ENCODE peak calls at places on chromosomes 1 and 21, in ten cellular contexts. K is amygdala; J is stimulated activated CD8-positive, alpha-beta memory T cell treated with anti-CD3 and anti-CD28 coated beads, Interleukin-7, amount 100 ng/mL, for 4 hours; X is stomach; P is T-helper 2 cell; E is CD4-positive, alpha-beta memory T cell; M is cerebellum; Z is astrocyte of the hippocampus; N is occipital lobe; D is ELR. B is an unnamed sample.

GRCh38 chr21:43787180-43787533 is 2.2 kb upstream of the RRP1 start:
- DNase-seq in X (no peak), N (no peak), Z (no peak), E (no peak), J (no peak), D (no peak), K (no peak), P (no peak), M (no peak), B (no peak)

GRCh38 chr21:41374867-41375533 is 13.2 kb downstream of the MX2 start:
- DNase-seq in J (no peak), P (no peak), M (no peak), X (no peak), Z (peak), E (no peak), D (no peak), N (no peak), K (no peak), B (no peak)

GRCh38 chr1:14894811-14895524 is 258.6 kb upstream of the TMEM51 start:
- DNase-seq in M (no peak), K (peak), X (peak), Z (peak), E (no peak), D (peak), N (peak), P (no peak), J (no peak), B (no peak)

GRCh38 chr1:61078611-61079010 is 3.8 kb upstream of the NFIA start:
- DNase-seq in K (no peak), D (no peak), X (no peak), E (no peak), J (no peak), M (no peak), P (no peak), Z (no peak), N (no peak), B (no peak)

GRCh38 chr1:14140800-14141526 is 441.0 kb downstream of the PRDM2 start:
- DNase-seq in M (peak), X (no peak), E (no peak), J (no peak), N (peak), D (no peak), P (no peak), Z (peak), K (peak), B (peak)

GRCh38 chr1:201022824-201023516 is 544 bp downstream of the KIF21B start:
- DNase-seq in D (peak), X (no peak), M (no peak), J (no peak), K (no peak), E (peak), Z (no peak), N (peak), P (no peak), B (no peak)

GRCh38 chr1:58398714-58399113 is 147.8 kb downstream of the OMA1 start:
- DNase-seq in K (no peak), J (no peak), E (no peak), P (no peak), M (no peak), N (no peak), X (no peak), D (no peak), Z (no peak), B (no peak)

GRCh38 chr1:46211051-46211450 is 7.9 kb downstream of the LURAP1 start:
- DNase-seq in D (no peak), P (no peak), Z (no peak), J (no peak), X (no peak), M (no peak), E (no peak), K (no peak), N (no peak), B (no peak)

GRCh38 chr1:25658791-25659431 is 42.3 kb downstream of the MAN1C1 start:
- DNase-seq in J (no peak), P (no peak), D (no peak), K (no peak), N (no peak), X (peak), M (peak), E (no peak), Z (no peak), B (no peak)

GRCh38 chr1:36034692-36035091 is 49.2 kb upstream of the TEKT2 start:
- DNase-seq in X (no peak), J (no peak), N (no peak), P (no peak), E (no peak), D (peak), K (no peak), Z (peak), M (no peak), B (no peak)

GRCh38 chr1:10730985-10731384 is 65.5 kb downstream of the CASZ1 start:
- DNase-seq in K (no peak), E (no peak), D (peak), X (no peak), N (no peak), P (no peak), M (no peak), J (no peak), Z (peak), B (no peak)